ENCODE peak calls at places on chromosomes 16 and 17, in seven cellular contexts. One of them, this sample, is unnamed.

GRCh38 chr16:89720520-89720858 is 209 bp downstream of the VPS9D1 start:
- DNase-seq in kidney epithelial cell: no peak
- DNase-seq in GM10248: no peak
- DNase-seq in neural crest cell: no peak
- DNase-seq in omental fat pad: no peak
- DNase-seq in NCI-H748 treated with DMSO at 0.1 percent for 48 hours: no peak
- DNase-seq in GM03348: no peak
- DNase-seq in this sample: no peak

GRCh38 chr17:61294777-61295176 is 104.9 kb upstream of the TBX2 start:
- DNase-seq in kidney epithelial cell: peak
- DNase-seq in NCI-H748 treated with DMSO at 0.1 percent for 48 hours: no peak
- DNase-seq in GM03348: peak
- DNase-seq in omental fat pad: no peak
- DNase-seq in GM10248: no peak
- DNase-seq in neural crest cell: no peak
- DNase-seq in this sample: no peak

GRCh38 chr16:86060381-86061317 is 161.7 kb downstream of the IRF8 start:
- DNase-seq in omental fat pad: no peak
- DNase-seq in kidney epithelial cell: no peak
- DNase-seq in NCI-H748 treated with DMSO at 0.1 percent for 48 hours: no peak
- DNase-seq in neural crest cell: no peak
- DNase-seq in GM10248: no peak
- DNase-seq in GM03348: no peak
- DNase-seq in this sample: no peak

GRCh38 chr17:43330876-43331639 is 67.7 kb upstream of the ARL4D start:
- DNase-seq in kidney epithelial cell: no peak
- DNase-seq in omental fat pad: no peak
- DNase-seq in neural crest cell: no peak
- DNase-seq in NCI-H748 treated with DMSO at 0.1 percent for 48 hours: no peak
- DNase-seq in GM10248: no peak
- DNase-seq in GM03348: no peak
- DNase-seq in this sample: no peak

GRCh38 chr16:47970291-47970931 is 185.4 kb downstream of the ABCC12 start:
- DNase-seq in NCI-H748 treated with DMSO at 0.1 percent for 48 hours: no peak
- DNase-seq in kidney epithelial cell: peak
- DNase-seq in GM03348: peak
- DNase-seq in omental fat pad: no peak
- DNase-seq in neural crest cell: peak
- DNase-seq in GM10248: no peak
- DNase-seq in this sample: no peak

GRCh38 chr16:87733190-87733589 is 32.6 kb downstream of the KLHDC4 start:
- DNase-seq in kidney epithelial cell: no peak
- DNase-seq in neural crest cell: no peak
- DNase-seq in GM03348: no peak
- DNase-seq in GM10248: no peak
- DNase-seq in NCI-H748 treated with DMSO at 0.1 percent for 48 hours: peak
- DNase-seq in omental fat pad: no peak
- DNase-seq in this sample: no peak

GRCh38 chr16:7579454-7579853 is 246.8 kb downstream of the RBFOX1 start:
- DNase-seq in omental fat pad: no peak
- DNase-seq in GM03348: no peak
- DNase-seq in kidney epithelial cell: no peak
- DNase-seq in NCI-H748 treated with DMSO at 0.1 percent for 48 hours: no peak
- DNase-seq in neural crest cell: no peak
- DNase-seq in GM10248: no peak
- DNase-seq in this sample: no peak

GRCh38 chr17:34246436-34246835 is 8.6 kb upstream of the CCL2 start:
- DNase-seq in GM03348: no peak
- DNase-seq in GM10248: no peak
- DNase-seq in omental fat pad: no peak
- DNase-seq in neural crest cell: no peak
- DNase-seq in kidney epithelial cell: no peak
- DNase-seq in NCI-H748 treated with DMSO at 0.1 percent for 48 hours: no peak
- DNase-seq in this sample: no peak

GRCh38 chr16:24253192-24253591 is 2.9 kb upstream of the CACNG3 start:
- DNase-seq in neural crest cell: peak
- DNase-seq in omental fat pad: no peak
- DNase-seq in GM10248: peak
- DNase-seq in NCI-H748 treated with DMSO at 0.1 percent for 48 hours: peak
- DNase-seq in kidney epithelial cell: no peak
- DNase-seq in GM03348: peak
- DNase-seq in this sample: no peak

GRCh38 chr16:21277927-21278706 is at the start of gene CRYM:
- DNase-seq in kidney epithelial cell: no peak
- DNase-seq in neural crest cell: peak
- DNase-seq in GM03348: peak
- DNase-seq in NCI-H748 treated with DMSO at 0.1 percent for 48 hours: peak
- DNase-seq in GM10248: peak
- DNase-seq in omental fat pad: peak
- DNase-seq in this sample: no peak

GRCh38 chr17:30520436-30520835 is 43.2 kb downstream of the GOSR1 start:
- DNase-seq in NCI-H748 treated with DMSO at 0.1 percent for 48 hours: no peak
- DNase-seq in omental fat pad: no peak
- DNase-seq in GM10248: no peak
- DNase-seq in kidney epithelial cell: no peak
- DNase-seq in neural crest cell: no peak
- DNase-seq in GM03348: peak
- DNase-seq in this sample: no peak

GRCh38 chr17:6556121-6557039 is at the start of gene PITPNM3:
- DNase-seq in NCI-H748 treated with DMSO at 0.1 percent for 48 hours: no peak
- DNase-seq in GM03348: peak
- DNase-seq in omental fat pad: no peak
- DNase-seq in kidney epithelial cell: no peak
- DNase-seq in neural crest cell: no peak
- DNase-seq in GM10248: no peak
- DNase-seq in this sample: no peak

GRCh38 chr17:266701-267656 is 85.5 kb upstream of the DOC2B start:
- DNase-seq in NCI-H748 treated with DMSO at 0.1 percent for 48 hours: no peak
- DNase-seq in GM10248: no peak
- DNase-seq in omental fat pad: no peak
- DNase-seq in neural crest cell: no peak
- DNase-seq in GM03348: peak
- DNase-seq in kidney epithelial cell: no peak
- DNase-seq in this sample: peak

GRCh38 chr17:18181358-18181757 is 2.3 kb upstream of the ALKBH5 start:
- DNase-seq in NCI-H748 treated with DMSO at 0.1 percent for 48 hours: no peak
- DNase-seq in GM10248: no peak
- DNase-seq in omental fat pad: no peak
- DNase-seq in kidney epithelial cell: no peak
- DNase-seq in neural crest cell: no peak
- DNase-seq in GM03348: no peak
- DNase-seq in this sample: no peak

GRCh38 chr17:65254166-65254565 is 117.0 kb downstream of the RGS9 start:
- DNase-seq in GM03348: peak
- DNase-seq in neural crest cell: no peak
- DNase-seq in NCI-H748 treated with DMSO at 0.1 percent for 48 hours: no peak
- DNase-seq in GM10248: no peak
- DNase-seq in omental fat pad: no peak
- DNase-seq in kidney epithelial cell: no peak
- DNase-seq in this sample: no peak

GRCh38 chr17:77811521-77811920 is 147.0 kb upstream of the TNRC6C start:
- DNase-seq in NCI-H748 treated with DMSO at 0.1 percent for 48 hours: no peak
- DNase-seq in kidney epithelial cell: no peak
- DNase-seq in GM03348: no peak
- DNase-seq in GM10248: no peak
- DNase-seq in neural crest cell: no peak
- DNase-seq in omental fat pad: no peak
- DNase-seq in this sample: no peak